ENCODE peak calls at places on chromosome 10, in ten cellular contexts. M, J, T, C, F, E, W, R, H and B are unnamed samples.

GRCh38 chr10:128474571-128474970 is 348.3 kb upstream of the MKI67 start:
- DNase-seq in R (no peak), W (no peak), F (no peak), M (no peak), C (no peak), E (no peak), J (no peak), T (no peak), H (no peak), B (no peak)

GRCh38 chr10:308101-308500 is 172.8 kb downstream of the ZMYND11 start:
- DNase-seq in M (no peak), W (no peak), T (no peak), F (no peak), E (no peak), R (no peak), H (no peak), J (no peak), C (no peak), B (no peak)

GRCh38 chr10:31582365-31583052 is 263.5 kb downstream of the ZEB1 start:
- DNase-seq in E (peak; percentile 39), W (no peak), C (no peak), F (no peak), J (no peak), M (peak; percentile 66), R (no peak), T (no peak), H (no peak), B (peak; percentile 43)

GRCh38 chr10:9238041-9238440 is 1183.6 kb downstream of the GATA3 start:
- DNase-seq in W (no peak), F (no peak), E (no peak), T (no peak), M (no peak), C (no peak), H (no peak), J (no peak), R (no peak), B (no peak)

GRCh38 chr10:103454026-103454425 is 1.9 kb upstream of the CALHM2 start:
- DNase-seq in W (no peak), C (no peak), T (no peak), F (no peak), R (no peak), H (no peak), E (no peak), M (no peak), J (no peak), B (no peak)

GRCh38 chr10:74445493-74445892 is 294.5 kb downstream of the ADK start:
- DNase-seq in H (no peak), W (no peak), E (no peak), M (no peak), J (no peak), C (no peak), T (no peak), R (no peak), F (no peak), B (no peak)

GRCh38 chr10:98251399-98251798 is 16.6 kb downstream of the LOXL4 start:
- DNase-seq in W (no peak), J (no peak), T (no peak), R (peak; percentile 42), F (no peak), M (no peak), H (no peak), C (no peak), E (no peak), B (no peak)

GRCh38 chr10:50470345-50470744 is 153.4 kb downstream of the SGMS1 start:
- DNase-seq in J (no peak), H (no peak), R (no peak), C (no peak), M (no peak), F (no peak), T (peak; percentile 56), E (no peak), W (no peak), B (no peak)

GRCh38 chr10:75772153-75772887 is 340.9 kb downstream of the LRMDA start:
- DNase-seq in E (peak; percentile 67), M (no peak), T (no peak), W (no peak), R (no peak), F (no peak), C (no peak), H (no peak), J (no peak), B (no peak)

GRCh38 chr10:105605873-105606272 is 964.8 kb downstream of the SORCS3 start:
- DNase-seq in E (no peak), M (no peak), R (no peak), F (no peak), C (no peak), T (no peak), H (no peak), W (no peak), J (no peak), B (no peak)